ENCODE peak calls at places on chromosomes 5 and 9, in eight cellular contexts. E, X, T, Z, G, H, V and C are unnamed samples.

GRCh38 chr9:135584934-135585333 is 23.4 kb downstream of the PAEP start:
- DNase-seq in E (no peak), Z (no peak), H (no peak), T (peak; percentile 58), X (no peak), G (no peak), V (no peak), C (no peak)

GRCh38 chr9:83537331-83538171 is 650 bp downstream of the FRMD3 start:
- DNase-seq in H (no peak), E (no peak), T (peak; percentile 4), Z (no peak), V (no peak), G (no peak), X (peak; percentile 5), C (no peak)

GRCh38 chr5:58786904-58787303 is 204.0 kb downstream of the RAB3C start:
- DNase-seq in Z (no peak), X (peak; percentile 20), V (no peak), H (no peak), T (no peak), G (no peak), E (no peak), C (no peak)

GRCh38 chr5:119742311-119742710 is 113.0 kb downstream of the FAM170A start:
- DNase-seq in T (no peak), Z (no peak), X (no peak), H (no peak), G (no peak), V (no peak), E (no peak), C (no peak)

GRCh38 chr5:150217041-150217440 is 27.2 kb downstream of the SLC6A7 start:
- DNase-seq in Z (no peak), E (no peak), T (no peak), H (no peak), G (no peak), X (no peak), V (no peak), C (no peak)

GRCh38 chr9:81552571-81552970 is 136.8 kb downstream of the TLE1 start:
- DNase-seq in T (no peak), H (no peak), G (no peak), X (no peak), V (no peak), E (no peak), Z (no peak), C (no peak)

GRCh38 chr9:14661421-14662059 is 31.7 kb downstream of the ZDHHC21 start:
- DNase-seq in H (no peak), G (no peak), T (peak; percentile 61), X (no peak), E (no peak), V (no peak), Z (peak; percentile 9), C (no peak)

GRCh38 chr5:1007681-1008450 is 736 bp upstream of the NKD2 start:
- DNase-seq in Z (no peak), V (no peak), G (no peak), E (no peak), X (no peak), H (no peak), T (no peak), C (no peak)

GRCh38 chr9:129550199-129550839 is 70.6 kb downstream of the C9orf50 start:
- DNase-seq in Z (no peak), G (peak; percentile 28), H (peak; percentile 65), E (no peak), T (peak; percentile 77), X (no peak), V (no peak), C (peak; percentile 41)

GRCh38 chr9:135885100-135885853 is 22.1 kb downstream of the CAMSAP1 start:
- DNase-seq in Z (no peak), V (no peak), H (no peak), T (peak; percentile 43), X (no peak), E (no peak), G (no peak), C (no peak)

GRCh38 chr9:95044731-95045508 is 272.6 kb downstream of the FANCC start:
- DNase-seq in G (peak; percentile 62), Z (no peak), H (no peak), X (no peak), E (no peak), V (no peak), T (no peak), C (no peak)

GRCh38 chr5:33180900-33181299 is 259.9 kb upstream of the TARS1 start:
- DNase-seq in T (peak; percentile 78), Z (no peak), V (no peak), E (no peak), G (peak; percentile 3), X (no peak), H (peak; percentile 52), C (no peak)

GRCh38 chr5:10885026-10885425 is 124.0 kb upstream of the DAP start:
- DNase-seq in G (no peak), E (no peak), X (no peak), H (no peak), T (no peak), Z (no peak), V (no peak), C (no peak)

GRCh38 chr5:61322738-61323429 is 9.2 kb upstream of the ZSWIM6 start:
- DNase-seq in T (peak; percentile 80), V (no peak), H (no peak), X (no peak), E (no peak), Z (no peak), G (no peak), C (no peak)

GRCh38 chr5:171595801-171596231 is 176.4 kb downstream of the FGF18 start:
- DNase-seq in X (peak; percentile 10), T (peak; percentile 61), Z (no peak), V (no peak), E (no peak), H (peak; percentile 38), G (no peak), C (peak; percentile 56)

GRCh38 chr9:97511762-97512429 is 10.4 kb downstream of the TMOD1 start:
- DNase-seq in T (no peak), H (no peak), G (no peak), X (no peak), V (no peak), E (no peak), Z (no peak), C (no peak)

GRCh38 chr9:6045364-6045763 is 29.9 kb upstream of the RANBP6 start:
- DNase-seq in Z (no peak), E (no peak), T (no peak), V (no peak), X (no peak), H (no peak), G (no peak), C (no peak)

GRCh38 chr5:27474054-27474323 is 435.6 kb upstream of the CDH9 start:
- DNase-seq in T (no peak), E (no peak), H (no peak), Z (no peak), V (no peak), G (no peak), X (no peak), C (no peak)

GRCh38 chr9:13033959-13034695 is 245.4 kb downstream of the MPDZ start:
- DNase-seq in E (no peak), T (peak; percentile 79), H (peak; percentile 39), G (peak; percentile 71), V (no peak), X (peak; percentile 7), Z (peak; percentile 24), C (no peak)

GRCh38 chr5:144189800-144190429 is 19.2 kb downstream of the KCTD16 start:
- DNase-seq in V (peak; percentile 70), Z (peak; percentile 72), T (peak; percentile 95), X (peak; percentile 77), E (peak; percentile 9), G (peak; percentile 16), H (no peak), C (no peak)

GRCh38 chr5:171577940-171578856 is 158.8 kb downstream of the FGF18 start:
- DNase-seq in H (peak; percentile 37), Z (no peak), V (no peak), T (no peak), G (no peak), E (no peak), X (no peak), C (no peak)

GRCh38 chr5:136198453-136198852 is 5.5 kb upstream of the SMIM32 start:
- DNase-seq in E (no peak), V (no peak), Z (no peak), T (no peak), H (no peak), X (no peak), G (no peak), C (no peak)